ENCODE peak calls at places on chromosomes 16 and 17, in five cellular contexts. One of them, this sample, is unnamed.

GRCh38 chr17:36939059-36939943 is 2.0 kb downstream of the LHX1 start:
- DNase-seq in A549: no peak
- DNase-seq in H1: no peak
- DNase-seq in K562: no peak
- DNase-seq in HepG2: no peak
- DNase-seq in this sample: peak; percentile 25

GRCh38 chr17:57898487-57899311 is 48.9 kb upstream of the MRPS23 start:
- DNase-seq in A549: no peak
- DNase-seq in H1: peak; percentile 60
- DNase-seq in K562: no peak
- DNase-seq in HepG2: peak; percentile 72
- DNase-seq in this sample: peak; percentile 27

GRCh38 chr17:60141111-60142018 is 8.4 kb upstream of the CA4 start:
- DNase-seq in A549: no peak
- DNase-seq in H1: no peak
- DNase-seq in K562: no peak
- DNase-seq in HepG2: no peak
- DNase-seq in this sample: peak; percentile 37

GRCh38 chr16:49560018-49560830 is 186.6 kb downstream of the C16orf78 start:
- DNase-seq in A549: no peak
- DNase-seq in H1: no peak
- DNase-seq in K562: no peak
- DNase-seq in HepG2: no peak
- DNase-seq in this sample: no peak

GRCh38 chr17:40727447-40728231 is 24.1 kb upstream of the KRT24 start:
- DNase-seq in A549: no peak
- DNase-seq in H1: no peak
- DNase-seq in K562: no peak
- DNase-seq in HepG2: no peak
- DNase-seq in this sample: no peak

GRCh38 chr16:19114359-19115147 is 789 bp downstream of the ITPRIPL2 start:
- DNase-seq in A549: peak; percentile 79
- DNase-seq in H1: no peak
- DNase-seq in K562: peak; percentile 23
- DNase-seq in HepG2: no peak
- DNase-seq in this sample: no peak

GRCh38 chr16:35141303-35141702 is 1681.9 kb downstream of the TP53TG3F start:
- DNase-seq in A549: no peak
- DNase-seq in H1: no peak
- DNase-seq in K562: no peak
- DNase-seq in HepG2: no peak
- DNase-seq in this sample: no peak

GRCh38 chr17:14784997-14785696 is 480.0 kb downstream of the PMP22 start:
- DNase-seq in A549: no peak
- DNase-seq in H1: no peak
- DNase-seq in K562: no peak
- DNase-seq in HepG2: peak; percentile 47
- DNase-seq in this sample: no peak

GRCh38 chr16:21590287-21590686 is 9.1 kb upstream of the METTL9 start:
- DNase-seq in A549: no peak
- DNase-seq in H1: no peak
- DNase-seq in K562: no peak
- DNase-seq in HepG2: no peak
- DNase-seq in this sample: peak; percentile 85

GRCh38 chr17:1365445-1366039 is 34.5 kb downstream of the YWHAE start:
- DNase-seq in A549: peak; percentile 87
- DNase-seq in H1: peak; percentile 34
- DNase-seq in K562: peak; percentile 40
- DNase-seq in HepG2: peak; percentile 70
- DNase-seq in this sample: peak; percentile 75

GRCh38 chr16:53224932-53225533 is 170.2 kb downstream of the CHD9 start:
- DNase-seq in A549: peak; percentile 55
- DNase-seq in H1: no peak
- DNase-seq in K562: peak; percentile 12
- DNase-seq in HepG2: no peak
- DNase-seq in this sample: peak; percentile 89

GRCh38 chr16:56192971-56193936 is 2.0 kb downstream of the GNAO1 start:
- DNase-seq in A549: no peak
- DNase-seq in H1: no peak
- DNase-seq in K562: no peak
- DNase-seq in HepG2: no peak
- DNase-seq in this sample: no peak

GRCh38 chr16:27476240-27476639 is 73.5 kb downstream of the GTF3C1 start:
- DNase-seq in A549: no peak
- DNase-seq in H1: no peak
- DNase-seq in K562: no peak
- DNase-seq in HepG2: no peak
- DNase-seq in this sample: no peak

GRCh38 chr16:8760021-8760420 is 37.4 kb downstream of the TMEM186 start:
- DNase-seq in A549: no peak
- DNase-seq in H1: no peak
- DNase-seq in K562: no peak
- DNase-seq in HepG2: no peak
- DNase-seq in this sample: peak; percentile 37

GRCh38 chr17:49508061-49508865 is 13.2 kb downstream of the NGFR start:
- DNase-seq in A549: peak; percentile 62
- DNase-seq in H1: peak; percentile 97
- DNase-seq in K562: no peak
- DNase-seq in HepG2: peak; percentile 69
- DNase-seq in this sample: no peak

GRCh38 chr17:42521036-42521435 is 15.0 kb upstream of the NAGLU start:
- DNase-seq in A549: no peak
- DNase-seq in H1: no peak
- DNase-seq in K562: no peak
- DNase-seq in HepG2: no peak
- DNase-seq in this sample: no peak

GRCh38 chr17:28750178-28751047 is 6.6 kb downstream of the TRAF4 start:
- DNase-seq in A549: peak; percentile 96
- DNase-seq in H1: no peak
- DNase-seq in K562: peak; percentile 80
- DNase-seq in HepG2: peak; percentile 88
- DNase-seq in this sample: peak; percentile 93
- TF ChIP-seq POLR2A in A549: no peak
- TF ChIP-seq POLR2A in H1: no peak
- TF ChIP-seq POLR2A in K562: peak; percentile 48
- TF ChIP-seq POLR2A in HepG2: no peak
- TF ChIP-seq POLR2A in this sample: peak; percentile 14

DNA sequence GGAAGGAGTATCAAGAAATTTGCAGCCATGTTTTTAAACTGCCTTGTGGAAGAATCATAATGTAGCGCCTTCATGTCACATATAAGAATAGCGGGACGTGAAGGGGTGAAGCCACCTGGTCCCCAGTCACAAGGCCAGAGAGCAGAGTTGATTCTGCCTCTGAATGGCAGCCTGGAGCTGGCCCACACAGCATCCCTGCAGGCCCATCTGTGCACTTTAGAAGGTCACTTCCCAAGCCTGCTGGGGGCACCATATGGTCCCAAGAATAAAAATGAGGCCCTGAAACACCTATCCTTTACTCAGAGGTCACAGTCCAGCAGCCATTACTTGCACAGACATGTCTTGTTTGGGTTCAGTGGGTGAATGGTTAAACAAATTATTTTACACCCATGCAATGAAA is 15.0 kb downstream of the CD300E start:
- DNase-seq in A549: no peak
- DNase-seq in H1: no peak
- DNase-seq in K562: no peak
- DNase-seq in HepG2: no peak
- DNase-seq in this sample: no peak
- TF ChIP-seq MAX in A549: no peak
- TF ChIP-seq MAX in H1: no peak
- TF ChIP-seq MAX in K562: no peak
- TF ChIP-seq MAX in HepG2: no peak
- TF ChIP-seq MAX in this sample: no peak

GRCh38 chr16:67962135-67962534 is 6.3 kb downstream of the SLC12A4 start:
- DNase-seq in A549: no peak
- DNase-seq in H1: no peak
- DNase-seq in K562: no peak
- DNase-seq in HepG2: no peak
- DNase-seq in this sample: no peak
- TF ChIP-seq POLR2A in A549: no peak
- TF ChIP-seq POLR2A in H1: no peak
- TF ChIP-seq POLR2A in K562: no peak
- TF ChIP-seq POLR2A in HepG2: no peak
- TF ChIP-seq POLR2A in this sample: no peak

DNA sequence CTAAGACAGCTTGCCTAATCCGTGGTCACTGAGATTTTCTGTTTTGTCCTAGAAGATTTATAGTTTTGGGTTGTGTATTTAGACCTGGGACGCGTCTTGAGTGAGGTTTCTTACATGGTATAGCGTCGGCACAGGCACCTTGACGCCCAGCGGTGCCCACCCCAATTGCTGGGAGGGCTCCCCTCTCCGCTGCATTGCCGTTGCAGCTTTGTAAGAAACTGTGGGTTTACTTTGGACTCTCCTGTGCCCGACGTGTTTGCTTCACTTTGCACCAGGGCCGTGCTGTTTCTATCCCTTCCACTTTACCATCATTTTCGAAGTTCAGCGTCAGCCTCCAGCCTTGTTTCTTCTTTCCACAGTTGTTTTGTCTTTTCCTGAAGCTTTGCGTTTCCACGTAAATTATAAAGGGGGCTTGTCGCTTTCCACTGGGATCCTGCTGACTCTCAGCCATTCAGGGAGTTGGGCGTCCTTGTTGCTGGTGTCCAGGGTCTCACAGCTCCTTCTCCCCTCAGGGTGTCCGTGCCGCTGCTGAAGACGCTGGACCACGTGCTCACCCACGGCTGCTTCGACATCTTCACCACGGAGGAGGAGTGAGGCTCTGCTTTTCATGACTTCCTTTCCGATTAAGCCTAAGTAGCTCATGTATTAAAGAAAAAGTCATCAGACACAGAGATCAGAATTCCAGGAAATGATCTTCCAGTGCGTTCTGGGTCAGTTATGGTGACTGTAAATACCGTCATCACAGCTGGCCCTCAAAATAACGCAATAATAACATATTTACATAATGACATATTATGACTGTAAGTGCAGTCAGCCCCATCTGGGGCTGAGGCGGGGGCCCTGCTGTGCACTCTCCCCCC is 92.6 kb upstream of the ZNF750 start:
- DNase-seq in A549: no peak
- DNase-seq in H1: no peak
- DNase-seq in K562: no peak
- DNase-seq in HepG2: no peak
- DNase-seq in this sample: no peak
- TF ChIP-seq MAX in A549: no peak
- TF ChIP-seq MAX in H1: no peak
- TF ChIP-seq MAX in K562: no peak
- TF ChIP-seq MAX in HepG2: no peak
- TF ChIP-seq MAX in this sample: no peak

GRCh38 chr16:57478396-57479024 is 7.8 kb downstream of the DOK4 start:
- DNase-seq in A549: no peak
- DNase-seq in H1: no peak
- DNase-seq in K562: no peak
- DNase-seq in HepG2: no peak
- DNase-seq in this sample: no peak

GRCh38 chr16:57479043-57479421 is 7.3 kb downstream of the DOK4 start:
- DNase-seq in A549: no peak
- DNase-seq in H1: no peak
- DNase-seq in K562: no peak
- DNase-seq in HepG2: no peak
- DNase-seq in this sample: no peak

GRCh38 chr16:57475711-57476339 is 10.5 kb downstream of the DOK4 start:
- DNase-seq in A549: peak; percentile 82
- DNase-seq in H1: peak; percentile 77
- DNase-seq in K562: peak; percentile 91
- DNase-seq in HepG2: peak; percentile 69
- DNase-seq in this sample: peak; percentile 90

GRCh38 chr16:57476546-57477410 is 9.5 kb downstream of the DOK4 start:
- DNase-seq in A549: no peak
- DNase-seq in H1: no peak
- DNase-seq in K562: no peak
- DNase-seq in HepG2: no peak
- DNase-seq in this sample: peak; percentile 29

GRCh38 chr16:57477531-57478202 is 8.6 kb downstream of the DOK4 start:
- DNase-seq in A549: no peak
- DNase-seq in H1: no peak
- DNase-seq in K562: no peak
- DNase-seq in HepG2: no peak
- DNase-seq in this sample: no peak
- TF ChIP-seq POLR2A in A549: no peak
- TF ChIP-seq POLR2A in H1: no peak
- TF ChIP-seq POLR2A in K562: no peak
- TF ChIP-seq POLR2A in HepG2: no peak
- TF ChIP-seq POLR2A in this sample: no peak

GRCh38 chr17:82518826-82519810 is at the start of gene FOXK2:
- DNase-seq in A549: peak; percentile 97
- DNase-seq in H1: peak; percentile 85
- DNase-seq in K562: peak; percentile 99
- DNase-seq in HepG2: peak; percentile 89
- DNase-seq in this sample: peak; percentile 95

GRCh38 chr17:82517230-82517865 is 2.2 kb upstream of the FOXK2 start:
- DNase-seq in A549: no peak
- DNase-seq in H1: no peak
- DNase-seq in K562: no peak
- DNase-seq in HepG2: peak; percentile 95
- DNase-seq in this sample: no peak

GRCh38 chr17:82525712-82526111 is 6.2 kb downstream of the FOXK2 start:
- DNase-seq in A549: no peak
- DNase-seq in H1: no peak
- DNase-seq in K562: no peak
- DNase-seq in HepG2: no peak
- DNase-seq in this sample: no peak

GRCh38 chr17:82524540-82524939 is 5.0 kb downstream of the FOXK2 start:
- DNase-seq in A549: no peak
- DNase-seq in H1: no peak
- DNase-seq in K562: no peak
- DNase-seq in HepG2: no peak
- DNase-seq in this sample: no peak

GRCh38 chr17:82520041-82520910 is 744 bp downstream of the FOXK2 start:
- DNase-seq in A549: no peak
- DNase-seq in H1: no peak
- DNase-seq in K562: peak; percentile 49
- DNase-seq in HepG2: no peak
- DNase-seq in this sample: peak; percentile 52
- TF ChIP-seq MAX in A549: no peak
- TF ChIP-seq MAX in H1: no peak
- TF ChIP-seq MAX in K562: no peak
- TF ChIP-seq MAX in HepG2: peak; percentile 33
- TF ChIP-seq MAX in this sample: peak; percentile 29

GRCh38 chr17:81393684-81394376 is 1.4 kb upstream of the BAHCC1 start:
- DNase-seq in A549: peak; percentile 100
- DNase-seq in H1: peak; percentile 96
- DNase-seq in K562: peak; percentile 97
- DNase-seq in HepG2: peak; percentile 100
- DNase-seq in this sample: peak; percentile 99
- TF ChIP-seq POLR2A in A549: peak; percentile 49
- TF ChIP-seq POLR2A in H1: no peak
- TF ChIP-seq POLR2A in K562: no peak
- TF ChIP-seq POLR2A in HepG2: peak; percentile 40
- TF ChIP-seq POLR2A in this sample: peak; percentile 40

DNA sequence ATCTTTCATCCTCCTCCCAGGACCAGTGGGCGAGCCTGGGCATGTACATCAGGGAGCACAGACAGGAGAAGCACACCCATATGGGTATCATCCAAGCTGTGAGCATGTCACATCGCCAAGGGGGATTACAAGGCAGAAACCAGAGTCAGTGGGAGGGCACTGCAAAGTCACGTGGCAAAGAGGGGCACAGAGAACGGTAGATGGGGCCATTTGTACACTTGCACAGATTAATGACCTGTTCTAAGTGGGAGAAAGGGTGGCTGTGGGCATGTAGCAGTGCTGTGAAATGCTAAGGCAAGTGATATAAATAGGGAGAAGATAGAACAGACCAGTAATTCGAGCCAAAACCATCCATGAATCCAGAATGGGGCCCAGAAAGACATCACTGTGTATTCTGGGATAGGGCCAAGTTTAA is 265.0 kb downstream of the CPPED1 start:
- DNase-seq in A549: no peak
- DNase-seq in H1: no peak
- DNase-seq in K562: no peak
- DNase-seq in HepG2: no peak
- DNase-seq in this sample: no peak
- TF ChIP-seq MAX in A549: no peak
- TF ChIP-seq MAX in H1: no peak
- TF ChIP-seq MAX in K562: no peak
- TF ChIP-seq MAX in HepG2: no peak
- TF ChIP-seq MAX in this sample: no peak